ENCODE peak calls at places on chromosomes 13 and 19, in ten cellular contexts. One of them, this sample, is unnamed.

GRCh38 chr13:28641600-28641926 is 17.4 kb upstream of the POMP start:
- DNase-seq in EL: no peak
- DNase-seq in HEK293T: no peak
- DNase-seq in mammary epithelial cell: peak
- DNase-seq in GM13976: peak
- DNase-seq in lower lobe of right lung: no peak
- DNase-seq in T-helper 17 cell: no peak
- DNase-seq in OCI-LY7: no peak
- DNase-seq in T-helper 9 cell: no peak
- DNase-seq in ELR: no peak
- DNase-seq in this sample: no peak

GRCh38 chr19:34667349-34668076 is 9.4 kb downstream of the SCGB2B2 start:
- DNase-seq in OCI-LY7: peak
- DNase-seq in lower lobe of right lung: peak
- DNase-seq in EL: peak
- DNase-seq in HEK293T: no peak
- DNase-seq in ELR: peak
- DNase-seq in T-helper 17 cell: no peak
- DNase-seq in GM13976: no peak
- DNase-seq in mammary epithelial cell: no peak
- DNase-seq in T-helper 9 cell: no peak
- DNase-seq in this sample: peak

GRCh38 chr13:59673301-59673700 is 490.4 kb downstream of the DIAPH3 start:
- DNase-seq in GM13976: no peak
- DNase-seq in OCI-LY7: no peak
- DNase-seq in EL: no peak
- DNase-seq in mammary epithelial cell: no peak
- DNase-seq in HEK293T: no peak
- DNase-seq in ELR: no peak
- DNase-seq in T-helper 9 cell: no peak
- DNase-seq in lower lobe of right lung: no peak
- DNase-seq in T-helper 17 cell: no peak
- DNase-seq in this sample: no peak

GRCh38 chr13:75368167-75368566 is 113.8 kb downstream of the TBC1D4 start:
- DNase-seq in EL: peak
- DNase-seq in lower lobe of right lung: no peak
- DNase-seq in mammary epithelial cell: peak
- DNase-seq in ELR: peak
- DNase-seq in T-helper 9 cell: no peak
- DNase-seq in T-helper 17 cell: no peak
- DNase-seq in OCI-LY7: no peak
- DNase-seq in HEK293T: no peak
- DNase-seq in GM13976: no peak
- DNase-seq in this sample: peak

GRCh38 chr19:17333611-17334413 is 843 bp downstream of the ANO8 start:
- DNase-seq in ELR: peak
- DNase-seq in mammary epithelial cell: peak
- DNase-seq in T-helper 17 cell: peak
- DNase-seq in EL: peak
- DNase-seq in HEK293T: no peak
- DNase-seq in GM13976: peak
- DNase-seq in OCI-LY7: peak
- DNase-seq in lower lobe of right lung: no peak
- DNase-seq in T-helper 9 cell: peak
- DNase-seq in this sample: peak

GRCh38 chr13:112616586-112617381 is 28.8 kb upstream of the TUBGCP3 start:
- DNase-seq in EL: peak
- DNase-seq in mammary epithelial cell: peak
- DNase-seq in OCI-LY7: peak
- DNase-seq in ELR: peak
- DNase-seq in GM13976: peak
- DNase-seq in T-helper 9 cell: no peak
- DNase-seq in lower lobe of right lung: no peak
- DNase-seq in HEK293T: peak
- DNase-seq in T-helper 17 cell: no peak
- DNase-seq in this sample: peak

GRCh38 chr13:44620057-44620456 is 43.9 kb upstream of the TSC22D1 start:
- DNase-seq in mammary epithelial cell: peak
- DNase-seq in EL: peak
- DNase-seq in lower lobe of right lung: no peak
- DNase-seq in ELR: peak
- DNase-seq in OCI-LY7: no peak
- DNase-seq in HEK293T: no peak
- DNase-seq in GM13976: no peak
- DNase-seq in T-helper 9 cell: no peak
- DNase-seq in T-helper 17 cell: no peak
- DNase-seq in this sample: peak

GRCh38 chr13:113545455-113545930 is 39.1 kb upstream of the TFDP1 start:
- DNase-seq in GM13976: no peak
- DNase-seq in ELR: peak
- DNase-seq in HEK293T: no peak
- DNase-seq in mammary epithelial cell: no peak
- DNase-seq in T-helper 9 cell: no peak
- DNase-seq in OCI-LY7: no peak
- DNase-seq in EL: peak
- DNase-seq in lower lobe of right lung: peak
- DNase-seq in T-helper 17 cell: no peak
- DNase-seq in this sample: peak

GRCh38 chr19:38650911-38651584 is 3.6 kb downstream of the ACTN4 start:
- DNase-seq in lower lobe of right lung: no peak
- DNase-seq in T-helper 17 cell: no peak
- DNase-seq in OCI-LY7: no peak
- DNase-seq in HEK293T: no peak
- DNase-seq in GM13976: no peak
- DNase-seq in mammary epithelial cell: peak
- DNase-seq in ELR: peak
- DNase-seq in T-helper 9 cell: no peak
- DNase-seq in EL: peak
- DNase-seq in this sample: peak

GRCh38 chr19:6098574-6098973 is 11.7 kb downstream of the RFX2 start:
- DNase-seq in HEK293T: no peak
- DNase-seq in EL: no peak
- DNase-seq in ELR: no peak
- DNase-seq in OCI-LY7: no peak
- DNase-seq in mammary epithelial cell: no peak
- DNase-seq in T-helper 9 cell: no peak
- DNase-seq in T-helper 17 cell: no peak
- DNase-seq in lower lobe of right lung: no peak
- DNase-seq in GM13976: no peak
- DNase-seq in this sample: peak

GRCh38 chr19:5128251-5128931 is 159.5 kb downstream of the KDM4B start:
- DNase-seq in HEK293T: peak
- DNase-seq in OCI-LY7: no peak
- DNase-seq in mammary epithelial cell: no peak
- DNase-seq in T-helper 17 cell: no peak
- DNase-seq in T-helper 9 cell: no peak
- DNase-seq in ELR: no peak
- DNase-seq in EL: peak
- DNase-seq in GM13976: no peak
- DNase-seq in lower lobe of right lung: no peak
- DNase-seq in this sample: peak

GRCh38 chr13:95924389-95924994 is 128.7 kb downstream of the UGGT2 start:
- DNase-seq in mammary epithelial cell: peak
- DNase-seq in GM13976: no peak
- DNase-seq in T-helper 9 cell: no peak
- DNase-seq in lower lobe of right lung: no peak
- DNase-seq in T-helper 17 cell: no peak
- DNase-seq in EL: peak
- DNase-seq in HEK293T: peak
- DNase-seq in ELR: peak
- DNase-seq in OCI-LY7: no peak
- DNase-seq in this sample: peak

GRCh38 chr13:49295231-49295630 is 47.5 kb downstream of the CDADC1 start:
- DNase-seq in T-helper 9 cell: no peak
- DNase-seq in HEK293T: no peak
- DNase-seq in T-helper 17 cell: no peak
- DNase-seq in OCI-LY7: no peak
- DNase-seq in ELR: no peak
- DNase-seq in mammary epithelial cell: no peak
- DNase-seq in EL: no peak
- DNase-seq in GM13976: no peak
- DNase-seq in lower lobe of right lung: no peak
- DNase-seq in this sample: no peak

GRCh38 chr19:6712692-6713670 is 7.5 kb downstream of the C3 start:
- DNase-seq in HEK293T: no peak
- DNase-seq in T-helper 17 cell: no peak
- DNase-seq in T-helper 9 cell: no peak
- DNase-seq in OCI-LY7: no peak
- DNase-seq in lower lobe of right lung: peak
- DNase-seq in EL: no peak
- DNase-seq in mammary epithelial cell: no peak
- DNase-seq in ELR: no peak
- DNase-seq in GM13976: peak
- DNase-seq in this sample: no peak

GRCh38 chr19:45114116-45114515 is 21.1 kb downstream of the PPP1R37 start:
- DNase-seq in OCI-LY7: peak
- DNase-seq in EL: no peak
- DNase-seq in T-helper 17 cell: no peak
- DNase-seq in T-helper 9 cell: no peak
- DNase-seq in GM13976: no peak
- DNase-seq in HEK293T: no peak
- DNase-seq in mammary epithelial cell: no peak
- DNase-seq in lower lobe of right lung: no peak
- DNase-seq in ELR: no peak
- DNase-seq in this sample: no peak

GRCh38 chr13:107271226-107271625 is 703.3 kb upstream of the ARGLU1 start:
- DNase-seq in HEK293T: no peak
- DNase-seq in lower lobe of right lung: no peak
- DNase-seq in GM13976: no peak
- DNase-seq in EL: no peak
- DNase-seq in OCI-LY7: no peak
- DNase-seq in T-helper 17 cell: no peak
- DNase-seq in T-helper 9 cell: no peak
- DNase-seq in ELR: no peak
- DNase-seq in mammary epithelial cell: no peak
- DNase-seq in this sample: peak

GRCh38 chr19:29785955-29786589 is 25.7 kb upstream of the CCNE1 start:
- DNase-seq in T-helper 17 cell: no peak
- DNase-seq in T-helper 9 cell: no peak
- DNase-seq in mammary epithelial cell: no peak
- DNase-seq in EL: peak
- DNase-seq in OCI-LY7: peak
- DNase-seq in HEK293T: peak
- DNase-seq in ELR: peak
- DNase-seq in GM13976: peak
- DNase-seq in lower lobe of right lung: no peak
- DNase-seq in this sample: no peak

GRCh38 chr13:46660408-46660807 is 107.4 kb downstream of the LRCH1 start:
- DNase-seq in EL: no peak
- DNase-seq in GM13976: no peak
- DNase-seq in OCI-LY7: no peak
- DNase-seq in T-helper 17 cell: no peak
- DNase-seq in T-helper 9 cell: no peak
- DNase-seq in mammary epithelial cell: no peak
- DNase-seq in lower lobe of right lung: no peak
- DNase-seq in ELR: no peak
- DNase-seq in HEK293T: no peak
- DNase-seq in this sample: no peak

GRCh38 chr13:40315416-40316064 is 350.9 kb downstream of the FOXO1 start:
- DNase-seq in lower lobe of right lung: no peak
- DNase-seq in T-helper 9 cell: peak
- DNase-seq in OCI-LY7: peak
- DNase-seq in mammary epithelial cell: peak
- DNase-seq in GM13976: no peak
- DNase-seq in T-helper 17 cell: peak
- DNase-seq in ELR: no peak
- DNase-seq in EL: no peak
- DNase-seq in HEK293T: no peak
- DNase-seq in this sample: no peak

GRCh38 chr19:512548-513365 is 5.5 kb downstream of the TPGS1 start:
- DNase-seq in OCI-LY7: no peak
- DNase-seq in mammary epithelial cell: no peak
- DNase-seq in GM13976: no peak
- DNase-seq in ELR: no peak
- DNase-seq in EL: no peak
- DNase-seq in lower lobe of right lung: peak
- DNase-seq in T-helper 9 cell: no peak
- DNase-seq in HEK293T: no peak
- DNase-seq in T-helper 17 cell: no peak
- DNase-seq in this sample: no peak

GRCh38 chr13:51542358-51542972 is 41.8 kb upstream of the WDFY2 start:
- DNase-seq in EL: no peak
- DNase-seq in HEK293T: peak
- DNase-seq in mammary epithelial cell: no peak
- DNase-seq in lower lobe of right lung: no peak
- DNase-seq in OCI-LY7: no peak
- DNase-seq in ELR: no peak
- DNase-seq in GM13976: no peak
- DNase-seq in T-helper 17 cell: no peak
- DNase-seq in T-helper 9 cell: no peak
- DNase-seq in this sample: peak

GRCh38 chr19:35013820-35014754 is 14.0 kb downstream of the GRAMD1A start:
- DNase-seq in HEK293T: no peak
- DNase-seq in mammary epithelial cell: no peak
- DNase-seq in EL: no peak
- DNase-seq in T-helper 17 cell: peak
- DNase-seq in OCI-LY7: no peak
- DNase-seq in T-helper 9 cell: peak
- DNase-seq in ELR: no peak
- DNase-seq in lower lobe of right lung: no peak
- DNase-seq in GM13976: no peak
- DNase-seq in this sample: no peak

GRCh38 chr19:1910169-1910568 is 5.0 kb downstream of the ADAT3 start:
- DNase-seq in OCI-LY7: no peak
- DNase-seq in HEK293T: no peak
- DNase-seq in T-helper 9 cell: no peak
- DNase-seq in T-helper 17 cell: no peak
- DNase-seq in ELR: no peak
- DNase-seq in GM13976: no peak
- DNase-seq in mammary epithelial cell: no peak
- DNase-seq in lower lobe of right lung: peak
- DNase-seq in EL: no peak
- DNase-seq in this sample: peak

GRCh38 chr13:24842533-24843278 is 78.7 kb downstream of the RNF17 start:
- DNase-seq in GM13976: no peak
- DNase-seq in lower lobe of right lung: peak
- DNase-seq in HEK293T: no peak
- DNase-seq in ELR: peak
- DNase-seq in EL: no peak
- DNase-seq in OCI-LY7: no peak
- DNase-seq in mammary epithelial cell: peak
- DNase-seq in T-helper 17 cell: no peak
- DNase-seq in T-helper 9 cell: no peak
- DNase-seq in this sample: peak